ENCODE peak calls at places on chromosome 20, in four cellular contexts. Y is endodermal cell, P is psoas muscle, X is dorsolateral prefrontal cortex. J is an unnamed sample. For H3K27me3, the result is how much of the 10 kb centered on the place peaks cover.

GRCh38 chr20:2246081-2246491 is 49.7 kb upstream of the TGM3 start:
- DNase-seq in Y (peak), P (no peak), X (no peak), J (no peak)

GRCh38 chr20:52824494-52825216 is 147.5 kb upstream of the TSHZ2 start:
- DNase-seq in Y (no peak), P (no peak), X (no peak), J (no peak)

GRCh38 chr20:32877507-32877906 is 18.8 kb downstream of the EFCAB8 start:
- DNase-seq in Y (no peak), P (no peak), X (no peak), J (no peak)

GRCh38 chr20:56202493-56203077 is 45.9 kb upstream of the MC3R start:
- DNase-seq in Y (no peak), P (no peak), X (no peak), J (no peak)

GRCh38 chr20:13105864-13106457 is 97.2 kb downstream of the SPTLC3 start:
- DNase-seq in Y (no peak), P (no peak), X (no peak), J (no peak)

GRCh38 chr20:17504898-17505663 is 26.1 kb downstream of the BFSP1 start:
- DNase-seq in Y (peak), P (peak), X (no peak), J (peak)

GRCh38 chr20:6704132-6704861 is 63.2 kb upstream of the BMP2 start:
- DNase-seq in Y (no peak), P (no peak), X (no peak), J (no peak)

GRCh38 chr20:59182401-59183044 is 18.9 kb downstream of the ZNF831 start:
- DNase-seq in Y (no peak), P (no peak), X (no peak), J (no peak)

GRCh38 chr20:23147964-23148720 is 62.0 kb upstream of the CD93 start:
- DNase-seq in Y (peak), P (peak), X (peak), J (peak)

GRCh38 chr20:17525650-17526049 is 5.5 kb downstream of the BFSP1 start:
- DNase-seq in Y (peak), P (no peak), X (no peak), J (no peak)

GRCh38 chr20:39263076-39263475 is 300.9 kb downstream of the DHX35 start:
- DNase-seq in Y (no peak), P (no peak), X (no peak), J (no peak)

GRCh38 chr20:361562-361961 is 14.7 kb downstream of the NRSN2 start:
- DNase-seq in Y (no peak), P (no peak), X (no peak), J (no peak)

GRCh38 chr20:2599265-2600060 is 53.0 kb upstream of the NOP56 start:
- DNase-seq in Y (peak), P (no peak), X (no peak), J (no peak)

GRCh38 chr20:50259705-50260479 is 69.3 kb downstream of the CEBPB start:
- DNase-seq in Y (no peak), P (peak), X (no peak), J (no peak)

GRCh38 chr20:34579191-34579661 is 20.7 kb downstream of the MAP1LC3A start:
- DNase-seq in Y (no peak), P (peak), X (peak), J (no peak)

GRCh38 chr20:50982372-50982771 is 23.8 kb downstream of the MOCS3 start:
- DNase-seq in Y (no peak), P (no peak), X (no peak), J (no peak)

GRCh38 chr20:58268936-58269619 is 40.4 kb upstream of the RAB22A start:
- DNase-seq in Y (no peak), P (no peak), X (no peak), J (no peak)

GRCh38 chr20:51346686-51347485 is 195.6 kb downstream of the NFATC2 start:
- DNase-seq in Y (no peak), P (no peak), X (no peak), J (no peak)

GRCh38 chr20:37804584-37805566 is 98.1 kb upstream of the VSTM2L start:
- DNase-seq in Y (no peak), P (no peak), X (peak), J (peak)
- H3K4me3 ChIP-seq in Y (no peak), P (no peak), X (no peak), J (peak)

GRCh38 chr20:41457173-41457857 is 90.7 kb upstream of the EMILIN3 start:
- DNase-seq in Y (no peak), P (peak), X (no peak), J (no peak)

GRCh38 chr20:41453006-41453950 is 86.7 kb upstream of the EMILIN3 start:
- DNase-seq in Y (no peak), P (peak), X (no peak), J (no peak)

GRCh38 chr20:41454250-41454649 is 87.6 kb upstream of the EMILIN3 start:
- DNase-seq in Y (no peak), P (no peak), X (no peak), J (no peak)

GRCh38 chr20:41456341-41456740 is 89.7 kb upstream of the EMILIN3 start:
- DNase-seq in Y (no peak), P (no peak), X (no peak), J (no peak)

GRCh38 chr20:41452226-41452625 is 85.6 kb upstream of the EMILIN3 start:
- DNase-seq in Y (no peak), P (no peak), X (no peak), J (no peak)
- TF ChIP-seq CTCF in Y (no peak), P (no peak), X (no peak), J (no peak)

GRCh38 chr20:54266844-54267243 is 59.0 kb downstream of the PFDN4 start:
- DNase-seq in Y (no peak), P (no peak), X (no peak), J (no peak)

GRCh38 chr20:54268941-54269340 is 61.1 kb downstream of the PFDN4 start:
- DNase-seq in Y (peak), P (no peak), X (no peak), J (no peak)

GRCh38 chr20:54267510-54268003 is 59.7 kb downstream of the PFDN4 start:
- DNase-seq in Y (peak), P (no peak), X (no peak), J (no peak)

GRCh38 chr20:54260116-54260515 is 52.2 kb downstream of the PFDN4 start:
- DNase-seq in Y (no peak), P (no peak), X (no peak), J (no peak)

GRCh38 chr20:54263266-54263665 is 55.4 kb downstream of the PFDN4 start:
- DNase-seq in Y (no peak), P (no peak), X (no peak), J (no peak)
- H3K27me3 ChIP-seq in Y (under half), P (under half), X (under half), J (under half)

GRCh38 chr20:46265539-46265938 is 42.8 kb downstream of the CDH22 start:
- DNase-seq in Y (no peak), P (no peak), X (no peak), J (no peak)

GRCh38 chr20:46261456-46262253 is 46.6 kb downstream of the CDH22 start:
- DNase-seq in Y (no peak), P (no peak), X (no peak), J (no peak)

GRCh38 chr20:46268131-46268611 is 40.1 kb downstream of the CDH22 start:
- DNase-seq in Y (peak), P (no peak), X (no peak), J (no peak)

GRCh38 chr20:46267108-46267820 is 41.0 kb downstream of the CDH22 start:
- DNase-seq in Y (no peak), P (no peak), X (no peak), J (no peak)

DNA sequence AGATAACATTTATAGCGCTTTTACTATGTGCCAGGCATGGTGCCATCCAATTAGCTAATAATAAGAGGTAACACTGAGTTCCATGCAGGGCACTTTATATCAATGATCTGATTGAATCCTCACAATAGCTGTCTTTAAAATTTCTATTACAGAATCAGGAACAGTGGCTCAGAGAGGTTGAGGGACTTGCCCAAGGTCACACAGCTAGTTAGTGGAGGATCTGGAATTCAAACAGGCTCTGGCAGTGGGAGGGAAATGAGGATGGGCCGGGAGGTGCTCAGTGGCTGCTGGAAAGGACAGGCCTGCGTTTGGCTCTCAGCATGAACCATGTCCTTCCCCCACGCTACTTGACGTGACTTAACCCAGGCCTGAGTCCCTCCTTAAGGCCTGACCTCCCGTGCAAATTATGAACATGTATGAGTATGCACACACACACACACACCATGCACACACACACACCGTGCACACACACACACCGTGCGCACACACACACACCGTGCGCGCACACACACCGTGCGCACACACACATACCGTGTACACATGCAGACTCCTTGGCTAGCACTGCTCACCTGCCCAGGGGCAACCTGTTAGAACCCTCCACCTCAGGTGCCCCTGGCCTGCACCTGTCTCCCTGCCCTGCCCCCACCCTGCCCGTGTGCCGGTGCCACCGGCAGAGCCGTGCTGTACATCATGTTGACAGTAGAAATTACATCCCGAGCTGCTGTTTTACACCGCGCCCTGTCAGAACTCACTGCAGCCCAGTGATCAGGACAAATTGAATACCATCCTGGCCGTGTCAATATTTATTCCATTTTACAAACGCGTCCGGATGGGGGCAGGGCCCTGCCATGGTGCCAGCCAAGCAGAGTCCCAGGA is 43.7 kb downstream of the CDH22 start:
- DNase-seq in Y (no peak), P (no peak), X (no peak), J (no peak)
- H3K4me3 ChIP-seq in Y (no peak), P (no peak), X (no peak), J (no peak)

GRCh38 chr20:44002861-44003260 is 88.2 kb downstream of the TOX2 start:
- DNase-seq in Y (no peak), P (no peak), X (no peak), J (no peak)
- TF ChIP-seq CTCF in Y (no peak), P (no peak), X (no peak), J (no peak)

GRCh38 chr20:45067087-45067486 is 33.8 kb downstream of the KCNS1 start:
- DNase-seq in Y (no peak), P (no peak), X (no peak), J (no peak)

GRCh38 chr20:45067558-45067957 is 33.4 kb downstream of the KCNS1 start:
- DNase-seq in Y (no peak), P (no peak), X (no peak), J (no peak)

GRCh38 chr20:45070932-45071632 is 29.8 kb downstream of the KCNS1 start:
- DNase-seq in Y (no peak), P (no peak), X (no peak), J (no peak)

GRCh38 chr20:45066372-45066771 is 34.6 kb downstream of the KCNS1 start:
- DNase-seq in Y (no peak), P (no peak), X (no peak), J (no peak)

DNA sequence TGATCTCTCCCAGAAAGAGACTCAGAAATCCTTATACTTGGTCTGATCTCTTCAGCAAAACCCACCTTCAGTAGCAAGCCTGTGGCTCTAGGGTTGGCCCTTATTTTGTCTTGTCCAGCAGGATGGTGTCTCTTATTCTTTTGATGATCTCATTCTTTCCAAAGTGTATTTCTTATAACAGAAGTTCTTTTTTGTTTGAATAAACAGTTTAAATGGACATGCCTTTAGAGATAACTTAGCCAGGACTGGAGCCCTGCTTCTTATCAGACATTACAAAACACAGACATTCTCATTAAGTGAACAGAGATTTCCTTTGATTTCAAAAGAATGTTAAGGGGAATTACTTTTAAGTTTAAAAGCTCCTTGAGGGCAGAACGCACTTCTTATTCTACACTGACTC is 31.7 kb downstream of the KCNS1 start:
- DNase-seq in Y (no peak), P (no peak), X (no peak), J (no peak)
- H3K27me3 ChIP-seq in Y (under half), P (under half), X (under half), J (under half)

GRCh38 chr20:53872561-53873248 is 197.7 kb downstream of the BCAS1 start:
- DNase-seq in Y (no peak), P (no peak), X (no peak), J (no peak)
- H3K4me3 ChIP-seq in Y (no peak), P (no peak), X (no peak), J (peak)

GRCh38 chr20:10411673-10412072 is 22.3 kb downstream of the MKKS start:
- DNase-seq in Y (no peak), P (no peak), X (no peak), J (no peak)

GRCh38 chr20:10408427-10408826 is 25.6 kb downstream of the MKKS start:
- DNase-seq in Y (no peak), P (no peak), X (no peak), J (no peak)

GRCh38 chr20:10414982-10415650 is 18.9 kb downstream of the MKKS start:
- DNase-seq in Y (no peak), P (no peak), X (no peak), J (no peak)

GRCh38 chr20:10412591-10413408 is 21.2 kb downstream of the MKKS start:
- DNase-seq in Y (no peak), P (no peak), X (no peak), J (no peak)
- TF ChIP-seq CTCF in Y (peak), P (no peak), X (no peak), J (peak)